ENCODE peak calls at places on chromosomes 5 and 9, in seven cellular contexts. Z, D, I, B, M, U and H are unnamed samples.

GRCh38 chr5:136446565-136446964 is 81.2 kb upstream of the TRPC7 start:
- DNase-seq in Z (no peak), D (no peak), I (no peak), B (no peak), M (peak; percentile 8), U (no peak), H (no peak)

GRCh38 chr5:75348241-75348640 is 11.2 kb downstream of the HMGCR start:
- DNase-seq in Z (no peak), D (no peak), I (no peak), B (peak; percentile 42), M (no peak), U (no peak), H (no peak)

GRCh38 chr5:68459093-68459492 is 243.5 kb downstream of the PIK3R1 start:
- DNase-seq in Z (no peak), D (no peak), I (no peak), B (no peak), M (no peak), U (no peak), H (no peak)

GRCh38 chr9:137745541-137745991 is 126.8 kb downstream of the EHMT1 start:
- DNase-seq in Z (no peak), D (no peak), I (peak; percentile 64), B (no peak), M (peak; percentile 19), U (no peak), H (peak; percentile 14)

GRCh38 chr5:176676361-176676824 is 29.1 kb downstream of the TSPAN17 start:
- DNase-seq in Z (no peak), D (no peak), I (no peak), B (peak; percentile 69), M (peak; percentile 32), U (no peak), H (no peak)

GRCh38 chr5:149381986-149382338 is 2.9 kb upstream of the IL17B start:
- DNase-seq in Z (peak; percentile 83), D (no peak), I (peak; percentile 11), B (peak; percentile 73), M (peak; percentile 33), U (peak; percentile 94), H (peak; percentile 27)

GRCh38 chr5:60698316-60698715 is 1.6 kb downstream of the DEPDC1B start:
- DNase-seq in Z (no peak), D (no peak), I (no peak), B (peak; percentile 23), M (no peak), U (no peak), H (no peak)

GRCh38 chr9:133738039-133738805 is at the start of gene SARDH:
- DNase-seq in Z (peak; percentile 84), D (no peak), I (peak; percentile 55), B (peak; percentile 48), M (no peak), U (peak; percentile 73), H (peak; percentile 34)

GRCh38 chr5:101678494-101679193 is 617.4 kb downstream of the SLCO4C1 start:
- DNase-seq in Z (peak; percentile 81), D (peak; percentile 37), I (peak; percentile 64), B (peak; percentile 19), M (peak; percentile 59), U (peak; percentile 85), H (peak; percentile 63)

GRCh38 chr5:74085186-74085585 is 459.2 kb downstream of the ARHGEF28 start:
- DNase-seq in Z (no peak), D (no peak), I (no peak), B (no peak), M (no peak), U (no peak), H (no peak)

GRCh38 chr9:4738866-4739586 is 2.0 kb downstream of the AK3 start:
- DNase-seq in Z (no peak), D (no peak), I (no peak), B (no peak), M (no peak), U (no peak), H (no peak)

GRCh38 chr5:172078726-172079345 is 72.4 kb upstream of the FBXW11 start:
- DNase-seq in Z (no peak), D (no peak), I (no peak), B (no peak), M (no peak), U (no peak), H (no peak)

GRCh38 chr5:20601678-20602100 is 613.7 kb upstream of the CDH18 start:
- DNase-seq in Z (peak; percentile 25), D (no peak), I (no peak), B (no peak), M (no peak), U (no peak), H (no peak)

GRCh38 chr9:108662090-108662875 is 193.5 kb downstream of the ACTL7B start:
- DNase-seq in Z (no peak), D (no peak), I (no peak), B (no peak), M (no peak), U (no peak), H (no peak)